ENCODE peak calls at places on chromosomes 2 and 18, in four cellular contexts. A is sciatic nerve, W is amniotic epithelial cell, H is caudate nucleus. U is an unnamed sample.

GRCh38 chr18:51030537-51031258 is 685 bp downstream of the SMAD4 start:
- DNase-seq in W (peak; percentile 36), A (peak; percentile 85), H (peak; percentile 67), U (peak; percentile 72)

GRCh38 chr2:127398239-127398590 is 10.4 kb upstream of the MAP3K2 start:
- DNase-seq in H (no peak), A (peak; percentile 83), W (peak; percentile 76), U (no peak)

GRCh38 chr2:31831585-31831984 is 179.2 kb downstream of the MEMO1 start:
- DNase-seq in H (no peak), A (no peak), W (peak; percentile 9), U (no peak)

GRCh38 chr2:128594953-128595677 is 276.4 kb upstream of the HS6ST1 start:
- DNase-seq in W (no peak), H (no peak), A (peak; percentile 41), U (no peak)

GRCh38 chr2:1318366-1319009 is 94.8 kb upstream of the TPO start:
- DNase-seq in W (no peak), H (no peak), A (no peak), U (no peak)

GRCh38 chr2:41881249-41881648 is 166.6 kb upstream of the PKDCC start:
- DNase-seq in W (peak; percentile 92), A (no peak), H (no peak), U (no peak)

GRCh38 chr2:7703523-7704144 is 786.4 kb downstream of the RNF144A start:
- DNase-seq in A (no peak), H (no peak), W (no peak), U (no peak)

GRCh38 chr2:15728247-15728721 is 136.6 kb downstream of the DDX1 start:
- DNase-seq in A (no peak), W (no peak), H (no peak), U (peak; percentile 70)

GRCh38 chr2:23706613-23707078 is 220.3 kb downstream of the ATAD2B start:
- DNase-seq in A (no peak), H (no peak), W (no peak), U (no peak)

GRCh38 chr2:3320910-3321605 is 56.6 kb downstream of the EIPR1 start:
- DNase-seq in W (no peak), A (peak; percentile 26), H (no peak), U (peak; percentile 28)

GRCh38 chr2:46666044-46666662 is 186.8 kb downstream of the TMEM247 start:
- DNase-seq in W (no peak), A (peak; percentile 88), H (no peak), U (no peak)

GRCh38 chr2:153715218-153715617 is 156.5 kb upstream of the GALNT13 start:
- DNase-seq in W (no peak), H (no peak), A (no peak), U (no peak)

GRCh38 chr2:102686479-102687439 is 67.4 kb downstream of the SLC9A2 start:
- DNase-seq in A (no peak), H (no peak), W (no peak), U (no peak)

GRCh38 chr2:223774193-223774592 is 63.2 kb downstream of the AP1S3 start:
- DNase-seq in W (no peak), A (no peak), H (no peak), U (no peak)

GRCh38 chr2:121576263-121576662 is 45.6 kb downstream of the RNU4ATAC start:
- DNase-seq in H (no peak), W (no peak), A (no peak), U (no peak)

GRCh38 chr2:32464441-32464840 is 107.6 kb downstream of the BIRC6 start:
- DNase-seq in W (no peak), A (no peak), H (no peak), U (no peak)

GRCh38 chr2:143458258-143458954 is 329.2 kb downstream of the ARHGAP15 start:
- DNase-seq in W (no peak), H (no peak), A (no peak), U (no peak)

GRCh38 chr18:41146301-41146700 is 808.7 kb upstream of the PIK3C3 start:
- DNase-seq in W (no peak), A (no peak), H (no peak), U (no peak)

U was measured in putamen.